ENCODE peak calls at places on chromosomes 5 and 9, in seven cellular contexts. T is effector memory CD4-positive, alpha-beta T cell; J is right atrium auricular region; H is pancreas; P is aorta; K is GM12878; M is foreskin fibroblast. I is an unnamed sample.

GRCh38 chr5:32476891-32477290 is 32.4 kb upstream of the ZFR start:
- DNase-seq in H (no peak), J (no peak), M (no peak), K (no peak), P (no peak), T (no peak), I (no peak)

GRCh38 chr5:127305486-127305885 is 14.9 kb downstream of the MEGF10 start:
- DNase-seq in H (no peak), T (no peak), P (no peak), M (no peak), J (no peak), K (no peak), I (no peak)

GRCh38 chr9:137722481-137722880 is 103.7 kb downstream of the EHMT1 start:
- DNase-seq in M (no peak), J (no peak), P (no peak), H (no peak), K (no peak), T (no peak), I (no peak)

GRCh38 chr9:70576121-70576520 is 161.7 kb upstream of the KLF9 start:
- DNase-seq in K (no peak), T (no peak), P (no peak), J (no peak), M (no peak), H (no peak), I (no peak)

GRCh38 chr5:749101-749670 is 35.3 kb downstream of the ZDHHC11B start:
- DNase-seq in T (no peak), M (no peak), P (peak; percentile 73), K (no peak), H (no peak), J (no peak), I (no peak)

GRCh38 chr9:104868687-104869404 is 59.1 kb downstream of the ABCA1 start:
- DNase-seq in T (no peak), H (no peak), K (no peak), M (peak; percentile 94), J (no peak), P (peak; percentile 80), I (peak; percentile 74)

GRCh38 chr5:93246093-93246855 is 334.7 kb downstream of the NR2F1-AS1 start:
- DNase-seq in T (no peak), H (no peak), J (no peak), M (peak; percentile 45), P (no peak), K (no peak), I (peak; percentile 97)

GRCh38 chr9:112200699-112201098 is 25.6 kb upstream of the SUSD1 start:
- DNase-seq in K (no peak), M (no peak), P (no peak), J (no peak), T (no peak), H (no peak), I (no peak)

GRCh38 chr5:148992265-148992664 is 70.6 kb downstream of the SH3TC2 start:
- DNase-seq in P (no peak), T (no peak), M (no peak), H (no peak), K (no peak), J (no peak), I (no peak)

GRCh38 chr5:147911427-147911826 is 5.1 kb upstream of the C5orf46 start:
- DNase-seq in K (no peak), M (no peak), H (peak; percentile 90), J (no peak), T (no peak), P (peak; percentile 85), I (no peak)

GRCh38 chr9:129556576-129557191 is 64.2 kb downstream of the C9orf50 start:
- DNase-seq in K (no peak), T (no peak), H (peak; percentile 23), P (no peak), J (no peak), M (no peak), I (no peak)

GRCh38 chr5:177310757-177311173 is 933 bp downstream of the MXD3 start:
- DNase-seq in P (peak; percentile 73), J (no peak), H (no peak), T (no peak), M (peak; percentile 55), K (no peak), I (no peak)

GRCh38 chr5:122607818-122608217 is 167.1 kb upstream of the SNX2 start:
- DNase-seq in T (no peak), H (no peak), J (no peak), K (no peak), P (no peak), M (no peak), I (no peak)

GRCh38 chr5:43020294-43020711 is 19.8 kb downstream of the ANXA2R start:
- DNase-seq in H (no peak), M (no peak), T (no peak), K (no peak), P (no peak), J (no peak), I (no peak)

GRCh38 chr5:93250431-93250830 is 330.6 kb downstream of the NR2F1-AS1 start:
- DNase-seq in P (no peak), T (no peak), M (no peak), J (no peak), K (no peak), H (no peak), I (no peak)

DNA sequence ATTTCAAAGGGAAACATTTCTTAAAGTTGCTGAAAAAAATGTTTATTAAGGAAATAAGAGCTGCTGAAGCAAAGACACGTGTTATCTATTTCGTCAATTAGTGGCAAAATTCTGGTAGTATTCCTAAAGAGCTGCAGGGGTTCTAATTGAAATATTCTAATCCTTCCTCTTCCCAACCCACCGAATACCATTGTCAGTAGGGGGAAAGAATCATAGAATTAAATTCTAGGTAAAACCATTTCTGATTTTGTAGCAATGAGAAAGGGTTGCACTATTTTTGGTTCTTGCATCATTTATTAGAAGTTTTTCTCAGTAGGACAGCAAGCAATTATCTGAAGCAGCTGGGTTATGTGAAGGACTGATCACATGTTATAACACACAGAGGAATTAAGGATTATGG is 80.3 kb upstream of the SEMA6A start:
- DNase-seq in K (no peak), H (no peak), P (no peak), M (no peak), T (no peak), J (no peak), I (no peak)
- H3K4me3 ChIP-seq in K (no peak overlapping the region), H (no peak overlapping the region), P (no peak overlapping the region), M (no peak overlapping the region), T (no peak overlapping the region), J (no peak overlapping the region), I (no peak overlapping the region)

DNA sequence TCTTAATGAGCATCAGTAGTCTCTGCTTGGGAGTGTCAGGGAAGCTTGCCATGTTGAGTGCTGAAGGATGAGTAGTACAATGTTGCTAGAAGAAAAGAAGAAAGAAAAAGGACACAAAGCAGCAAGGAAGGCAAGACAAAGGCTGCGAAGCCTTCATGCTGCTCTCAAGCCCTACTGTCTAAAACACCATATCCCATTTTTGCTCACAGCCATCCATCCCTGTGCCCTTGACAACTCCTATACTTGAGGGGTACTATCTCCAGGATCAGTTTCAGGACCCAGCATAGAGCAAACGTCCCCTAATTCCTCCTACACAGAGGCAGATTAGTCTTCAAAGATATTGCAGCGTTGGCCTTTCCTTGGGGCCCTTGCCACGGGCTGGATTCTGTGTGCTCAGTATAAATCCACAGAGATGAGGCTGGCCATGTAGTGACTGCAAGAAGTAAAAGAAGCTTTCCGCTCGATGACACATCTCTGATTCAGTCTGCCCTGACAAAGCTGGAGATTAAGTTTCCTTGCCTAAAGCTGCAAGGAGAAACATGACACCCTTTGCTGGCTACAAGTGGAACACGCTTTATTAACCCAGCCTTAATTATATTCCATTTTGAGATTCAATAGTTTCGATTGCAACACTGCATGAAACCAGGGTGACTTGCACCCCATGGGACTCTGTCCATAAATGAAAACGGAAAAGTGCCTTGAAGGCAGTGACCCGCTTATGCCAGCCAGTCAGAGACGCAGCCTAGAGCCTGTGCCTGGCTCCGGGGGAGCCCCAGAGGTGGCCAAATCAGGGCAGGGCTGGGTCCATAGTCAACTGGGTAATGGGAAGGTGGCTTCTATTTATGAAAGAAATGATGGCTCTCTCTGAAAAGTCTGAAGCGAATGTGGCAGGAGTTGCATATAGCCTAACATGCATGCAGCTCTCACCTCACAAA is 304.5 kb downstream of the ACTL7B start:
- DNase-seq in M (peak; percentile 95), T (no peak), P (no peak), J (no peak), K (no peak), H (no peak), I (peak; percentile 78)
- H3K4me3 ChIP-seq in M (no peak overlapping the region), T (no peak overlapping the region), P (no peak overlapping the region), J (no peak overlapping the region), K (no peak overlapping the region), H (no peak overlapping the region), I (peak overlapping the region; percentile 15)

GRCh38 chr5:60538955-60539866 is 160.8 kb downstream of the DEPDC1B start:
- DNase-seq in M (no peak), T (no peak), K (no peak), J (no peak), H (no peak), P (no peak), I (no peak)
- H3K4me3 ChIP-seq in M (no peak overlapping the region), T (no peak overlapping the region), K (no peak overlapping the region), J (no peak overlapping the region), H (no peak overlapping the region), P (no peak overlapping the region), I (no peak overlapping the region)

GRCh38 chr9:95505072-95505471 is 11.7 kb downstream of the PTCH1 start:
- DNase-seq in T (no peak), K (no peak), P (no peak), J (no peak), H (no peak), M (no peak), I (no peak)
- H3K4me3 ChIP-seq in T (no peak overlapping the region), K (peak overlapping the region; percentile 94), P (no peak overlapping the region), J (peak overlapping the region; percentile 86), H (no peak overlapping the region), M (peak overlapping the region; percentile 78), I (peak overlapping the region; percentile 73)

DNA sequence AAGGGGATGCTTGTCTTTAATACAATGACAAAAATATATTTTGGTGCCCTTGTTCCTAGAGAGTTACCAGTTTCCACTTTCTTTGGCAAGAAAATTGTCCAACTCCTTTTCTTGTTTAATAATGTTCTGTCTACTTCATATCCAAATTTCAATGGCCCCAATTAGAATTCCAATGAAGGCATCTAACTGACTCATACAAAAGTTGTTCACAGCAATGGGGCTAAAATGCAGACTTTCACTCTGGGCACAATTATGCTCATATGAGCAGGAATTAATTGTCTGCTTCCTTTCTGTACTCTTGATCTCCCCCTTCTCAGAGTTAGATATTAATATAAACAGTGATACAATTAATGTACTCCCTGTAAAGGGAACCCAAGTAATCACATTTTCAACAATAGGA is 42.1 kb upstream of the ZNF622 start:
- DNase-seq in J (no peak), H (no peak), P (no peak), M (peak; percentile 14), T (no peak), K (no peak), I (no peak)
- H3K4me3 ChIP-seq in J (peak overlapping the region; percentile 48), H (no peak overlapping the region), P (no peak overlapping the region), M (no peak overlapping the region), T (no peak overlapping the region), K (no peak overlapping the region), I (no peak overlapping the region)

I was measured in MG63.